ENCODE peak calls at places on chromosomes 5 and 9, in nine cellular contexts. G is lung; B is H7; A is lower lobe of right lung; C is mesendoderm; O is GM12865; V is right cardiac atrium; P is effector memory CD4-positive, alpha-beta T cell; N is CD4-positive, alpha-beta memory T cell. Q is an unnamed sample.

GRCh38 chr9:121233906-121234901 is 32.5 kb upstream of the RAB14 start:
- DNase-seq in G (no peak), B (no peak), A (no peak), C (peak), O (no peak), V (no peak), P (no peak), N (no peak), Q (no peak)

GRCh38 chr5:174549254-174549653 is 175.1 kb upstream of the MSX2 start:
- DNase-seq in G (no peak), B (no peak), A (no peak), C (no peak), O (no peak), V (no peak), P (no peak), N (no peak), Q (no peak)

GRCh38 chr5:138890686-138891085 is 15.6 kb upstream of the LRRTM2 start:
- DNase-seq in G (no peak), B (no peak), A (no peak), C (peak), O (no peak), V (no peak), P (no peak), N (no peak), Q (no peak)

GRCh38 chr5:66242050-66242449 is 98.0 kb downstream of the SREK1 start:
- DNase-seq in G (no peak), B (no peak), A (no peak), C (no peak), O (no peak), V (no peak), P (no peak), N (no peak), Q (no peak)

GRCh38 chr9:121217609-121218292 is 16.1 kb upstream of the RAB14 start:
- DNase-seq in G (no peak), B (no peak), A (no peak), C (no peak), O (peak), V (no peak), P (no peak), N (no peak), Q (no peak)

GRCh38 chr5:121962943-121963342 is 1.2 kb downstream of the SRFBP1 start:
- DNase-seq in G (no peak), B (no peak), A (no peak), C (no peak), O (no peak), V (no peak), P (no peak), N (no peak), Q (no peak)

GRCh38 chr9:38405841-38406240 is 13.3 kb downstream of the ALDH1B1 start:
- DNase-seq in G (no peak), B (no peak), A (no peak), C (no peak), O (no peak), V (no peak), P (no peak), N (no peak), Q (no peak)

GRCh38 chr5:98637607-98638006 is 135.9 kb upstream of the RGMB start:
- DNase-seq in G (no peak), B (no peak), A (no peak), C (no peak), O (no peak), V (no peak), P (no peak), N (no peak), Q (no peak)

GRCh38 chr9:129866373-129867137 is 31.3 kb downstream of the USP20 start:
- DNase-seq in G (no peak), B (peak), A (no peak), C (no peak), O (no peak), V (no peak), P (peak), N (peak), Q (no peak)

GRCh38 chr5:149485655-149486615 is 65.3 kb downstream of the CSNK1A1 start:
- DNase-seq in G (peak), B (no peak), A (peak), C (peak), O (no peak), V (peak), P (no peak), N (no peak), Q (peak)

GRCh38 chr5:10985711-10986110 is 224.7 kb upstream of the DAP start:
- DNase-seq in G (no peak), B (no peak), A (no peak), C (no peak), O (peak), V (no peak), P (no peak), N (no peak), Q (no peak)

GRCh38 chr5:40073927-40074326 is 605.8 kb upstream of the PTGER4 start:
- DNase-seq in G (no peak), B (no peak), A (no peak), C (no peak), O (no peak), V (no peak), P (no peak), N (no peak), Q (no peak)

GRCh38 chr5:69276422-69277174 is 41.9 kb downstream of the CDK7 start:
- DNase-seq in G (no peak), B (no peak), A (no peak), C (no peak), O (no peak), V (no peak), P (no peak), N (no peak), Q (no peak)

GRCh38 chr5:157113007-157113406 is 4.2 kb upstream of the HAVCR2 start:
- DNase-seq in G (no peak), B (no peak), A (no peak), C (no peak), O (no peak), V (no peak), P (no peak), N (no peak), Q (no peak)

GRCh38 chr5:139565411-139566305 is 4.5 kb downstream of the UBE2D2 start:
- DNase-seq in G (no peak), B (no peak), A (no peak), C (no peak), O (peak), V (no peak), P (peak), N (peak), Q (no peak)

GRCh38 chr5:113202904-113203716 is 226.5 kb downstream of the DCP2 start:
- DNase-seq in G (peak), B (no peak), A (no peak), C (peak), O (no peak), V (peak), P (no peak), N (no peak), Q (peak)

GRCh38 chr5:180171568-180172094 is 37.4 kb downstream of the RASGEF1C start:
- DNase-seq in G (no peak), B (peak), A (no peak), C (no peak), O (no peak), V (no peak), P (no peak), N (no peak), Q (no peak)

GRCh38 chr5:172437445-172438303 is 16.7 kb downstream of the SH3PXD2B start:
- DNase-seq in G (peak), B (no peak), A (peak), C (no peak), O (no peak), V (peak), P (no peak), N (no peak), Q (peak)

GRCh38 chr5:66498791-66499207 is 97.4 kb upstream of the MAST4 start:
- DNase-seq in G (no peak), B (peak), A (no peak), C (peak), O (peak), V (peak), P (no peak), N (no peak), Q (no peak)

GRCh38 chr5:142529626-142530278 is 156.1 kb downstream of the FGF1 start:
- DNase-seq in G (no peak), B (no peak), A (no peak), C (no peak), O (no peak), V (no peak), P (no peak), N (no peak), Q (no peak)

DNA sequence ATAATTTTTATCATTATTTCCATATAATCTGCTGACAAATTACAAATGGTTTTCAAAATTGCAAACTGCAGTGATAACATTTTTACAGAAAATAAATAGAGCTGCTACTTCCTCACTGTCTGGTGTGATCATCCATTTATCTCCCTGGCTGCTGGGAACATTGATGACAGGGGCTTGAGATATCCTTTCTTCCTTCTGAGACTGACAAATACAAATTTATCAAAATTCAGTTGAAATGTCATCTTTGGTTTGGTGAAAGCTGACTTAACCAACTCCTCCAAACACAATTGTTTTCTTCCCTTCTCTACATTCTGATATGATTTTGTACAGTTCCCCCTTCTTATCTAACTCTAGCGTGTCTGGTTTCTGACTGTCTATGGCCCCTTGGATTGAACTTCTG is 611.8 kb upstream of the KLF4 start:
- DNase-seq in G (no peak), B (no peak), A (no peak), C (no peak), O (no peak), V (no peak), P (no peak), N (no peak), Q (no peak)
- H3K4me3 ChIP-seq in G (no peak), B (no peak), A (no peak), C (no peak), O (no peak), V (no peak), P (no peak), N (no peak), Q (no peak)

GRCh38 chr9:97636903-97637302 is 3.3 kb downstream of the NCBP1 start:
- DNase-seq in G (no peak), B (no peak), A (no peak), C (peak), O (no peak), V (no peak), P (no peak), N (no peak), Q (no peak)
- H3K4me3 ChIP-seq in G (no peak), B (no peak), A (no peak), C (no peak), O (no peak), V (no peak), P (no peak), N (no peak), Q (peak)

GRCh38 chr9:127185931-127186781 is 63.7 kb upstream of the ANGPTL2 start:
- DNase-seq in G (peak), B (no peak), A (peak), C (no peak), O (no peak), V (peak), P (no peak), N (no peak), Q (peak)

GRCh38 chr9:127188396-127188795 is 66.0 kb upstream of the ANGPTL2 start:
- DNase-seq in G (no peak), B (no peak), A (peak), C (no peak), O (no peak), V (no peak), P (no peak), N (no peak), Q (no peak)

GRCh38 chr9:127186799-127187198 is 64.4 kb upstream of the ANGPTL2 start:
- DNase-seq in G (no peak), B (no peak), A (peak), C (no peak), O (no peak), V (no peak), P (no peak), N (no peak), Q (no peak)

GRCh38 chr9:127185181-127185580 is 62.7 kb upstream of the ANGPTL2 start:
- DNase-seq in G (no peak), B (no peak), A (no peak), C (no peak), O (no peak), V (no peak), P (no peak), N (no peak), Q (no peak)

GRCh38 chr9:127187231-127187956 is 65.0 kb upstream of the ANGPTL2 start:
- DNase-seq in G (peak), B (no peak), A (peak), C (no peak), O (no peak), V (peak), P (no peak), N (no peak), Q (peak)
- H3K4me3 ChIP-seq in G (no peak), B (no peak), A (no peak), C (no peak), O (no peak), V (no peak), P (no peak), N (no peak), Q (peak)

DNA sequence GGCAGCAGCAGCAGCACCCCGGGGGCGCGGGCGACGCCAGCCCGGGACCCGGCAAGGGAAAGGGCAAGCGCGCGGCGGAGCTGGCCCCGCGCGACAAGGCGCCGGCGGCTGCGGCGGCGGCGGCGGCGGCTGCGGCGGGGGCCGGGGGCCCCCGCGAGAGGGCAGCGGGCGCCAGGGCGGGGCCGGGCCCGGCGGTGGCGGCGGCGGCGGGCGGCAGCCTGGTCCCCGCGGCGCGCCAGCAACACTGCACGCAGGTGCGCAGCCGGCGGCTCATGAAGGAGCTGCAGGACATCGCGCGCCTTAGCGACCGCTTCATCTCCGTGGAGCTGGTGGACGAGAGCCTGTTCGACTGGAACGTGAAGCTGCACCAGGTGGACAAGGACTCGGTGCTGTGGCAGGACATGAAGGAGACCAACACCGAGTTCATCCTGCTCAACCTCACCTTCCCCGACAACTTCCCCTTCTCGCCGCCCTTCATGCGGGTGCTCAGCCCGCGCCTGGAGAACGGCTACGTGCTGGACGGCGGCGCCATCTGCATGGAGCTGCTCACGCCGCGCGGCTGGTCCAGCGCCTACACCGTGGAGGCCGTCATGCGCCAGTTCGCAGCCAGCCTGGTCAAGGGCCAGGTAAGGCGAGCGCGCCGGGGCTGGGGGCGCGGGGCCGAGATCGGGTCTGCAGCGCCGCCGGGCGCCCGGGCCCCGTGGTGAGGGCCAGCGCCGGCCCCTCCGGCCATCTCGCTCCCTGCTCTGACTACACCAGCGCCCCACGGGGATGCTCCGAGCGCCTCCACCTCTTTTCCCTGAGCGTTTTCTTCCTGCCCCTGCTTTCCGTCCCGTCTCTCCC is at the start of gene UBE2QL1:
- DNase-seq in G (no peak), B (peak), A (no peak), C (peak), O (peak), V (no peak), P (no peak), N (no peak), Q (no peak)
- H3K4me3 ChIP-seq in G (peak), B (peak), A (peak), C (peak), O (peak), V (peak), P (peak), N (no peak), Q (peak)

GRCh38 chr5:99694884-99695283 is 766.1 kb upstream of the CHD1 start:
- DNase-seq in G (no peak), B (no peak), A (peak), C (no peak), O (no peak), V (peak), P (no peak), N (no peak), Q (no peak)
- H3K4me3 ChIP-seq in G (no peak), B (no peak), A (no peak), C (no peak), O (no peak), V (no peak), P (no peak), N (no peak), Q (no peak)

GRCh38 chr9:133990366-133991210 is 1.5 kb downstream of the VAV2 start:
- DNase-seq in G (peak), B (peak), A (peak), C (peak), O (no peak), V (peak), P (no peak), N (no peak), Q (no peak)
- H3K4me3 ChIP-seq in G (peak), B (peak), A (peak), C (peak), O (peak), V (peak), P (no peak), N (no peak), Q (peak)

GRCh38 chr9:13690595-13690994 is 411.1 kb upstream of the MPDZ start:
- DNase-seq in G (no peak), B (no peak), A (no peak), C (no peak), O (no peak), V (no peak), P (no peak), N (no peak), Q (no peak)
- H3K4me3 ChIP-seq in G (no peak), B (no peak), A (no peak), C (no peak), O (no peak), V (no peak), P (no peak), N (no peak), Q (no peak)

GRCh38 chr5:167623354-167623753 is 668.1 kb upstream of the WWC1 start:
- DNase-seq in G (no peak), B (no peak), A (no peak), C (no peak), O (no peak), V (no peak), P (no peak), N (no peak), Q (no peak)
- H3K4me3 ChIP-seq in G (no peak), B (no peak), A (no peak), C (no peak), O (no peak), V (no peak), P (no peak), N (no peak), Q (no peak)